ENCODE peak calls at places on chromosomes 16 and 17, in seven cellular contexts. One of them, this sample, is unnamed.

GRCh38 chr17:36856169-36856568 is 81.1 kb upstream of the LHX1 start:
- DNase-seq in T follicular helper cell: no peak
- DNase-seq in heart right ventricle: no peak
- DNase-seq in stimulated activated CD4-positive, alpha-beta T cell treated with anti-CD3 and anti-CD28 coated beads, Interleukin-4, amount 100 ng/mL, for 4 hours: no peak
- DNase-seq in stimulated activated CD8-positive, alpha-beta memory T cell treated with anti-CD3 and anti-CD28 coated beads, Interleukin-15, amount 100 ng/mL, for 1 hour: no peak
- DNase-seq in activated CD4-positive, CD25-positive, alpha-beta regulatory T cell treated with anti-CD3 and anti-CD28 coated beads, Interleukin-2, amount 50 U/mL, for 16 hours: no peak
- DNase-seq in foreskin fibroblast: no peak
- DNase-seq in this sample: no peak

GRCh38 chr17:64777413-64778101 is 115.5 kb upstream of the SMURF2 start:
- DNase-seq in heart right ventricle: peak; percentile 49
- DNase-seq in activated CD4-positive, CD25-positive, alpha-beta regulatory T cell treated with anti-CD3 and anti-CD28 coated beads, Interleukin-2, amount 50 U/mL, for 16 hours: no peak
- DNase-seq in stimulated activated CD4-positive, alpha-beta T cell treated with anti-CD3 and anti-CD28 coated beads, Interleukin-4, amount 100 ng/mL, for 4 hours: no peak
- DNase-seq in T follicular helper cell: no peak
- DNase-seq in stimulated activated CD8-positive, alpha-beta memory T cell treated with anti-CD3 and anti-CD28 coated beads, Interleukin-15, amount 100 ng/mL, for 1 hour: no peak
- DNase-seq in foreskin fibroblast: peak; percentile 34
- DNase-seq in this sample: peak; percentile 70

GRCh38 chr17:5819396-5819795 is 235.1 kb upstream of the NLRP1 start:
- DNase-seq in T follicular helper cell: no peak
- DNase-seq in heart right ventricle: no peak
- DNase-seq in foreskin fibroblast: peak; percentile 31
- DNase-seq in stimulated activated CD8-positive, alpha-beta memory T cell treated with anti-CD3 and anti-CD28 coated beads, Interleukin-15, amount 100 ng/mL, for 1 hour: no peak
- DNase-seq in activated CD4-positive, CD25-positive, alpha-beta regulatory T cell treated with anti-CD3 and anti-CD28 coated beads, Interleukin-2, amount 50 U/mL, for 16 hours: no peak
- DNase-seq in stimulated activated CD4-positive, alpha-beta T cell treated with anti-CD3 and anti-CD28 coated beads, Interleukin-4, amount 100 ng/mL, for 4 hours: no peak
- DNase-seq in this sample: no peak

GRCh38 chr17:64423881-64424280 is 25.0 kb upstream of the MILR1 start:
- DNase-seq in stimulated activated CD4-positive, alpha-beta T cell treated with anti-CD3 and anti-CD28 coated beads, Interleukin-4, amount 100 ng/mL, for 4 hours: no peak
- DNase-seq in heart right ventricle: no peak
- DNase-seq in activated CD4-positive, CD25-positive, alpha-beta regulatory T cell treated with anti-CD3 and anti-CD28 coated beads, Interleukin-2, amount 50 U/mL, for 16 hours: no peak
- DNase-seq in T follicular helper cell: no peak
- DNase-seq in foreskin fibroblast: peak; percentile 27
- DNase-seq in stimulated activated CD8-positive, alpha-beta memory T cell treated with anti-CD3 and anti-CD28 coated beads, Interleukin-15, amount 100 ng/mL, for 1 hour: no peak
- DNase-seq in this sample: no peak

GRCh38 chr17:19398301-19399181 is 11.6 kb upstream of the MFAP4 start:
- DNase-seq in stimulated activated CD4-positive, alpha-beta T cell treated with anti-CD3 and anti-CD28 coated beads, Interleukin-4, amount 100 ng/mL, for 4 hours: no peak
- DNase-seq in foreskin fibroblast: peak; percentile 84
- DNase-seq in activated CD4-positive, CD25-positive, alpha-beta regulatory T cell treated with anti-CD3 and anti-CD28 coated beads, Interleukin-2, amount 50 U/mL, for 16 hours: no peak
- DNase-seq in heart right ventricle: peak; percentile 43
- DNase-seq in T follicular helper cell: no peak
- DNase-seq in stimulated activated CD8-positive, alpha-beta memory T cell treated with anti-CD3 and anti-CD28 coated beads, Interleukin-15, amount 100 ng/mL, for 1 hour: no peak
- DNase-seq in this sample: peak; percentile 91

GRCh38 chr17:38551121-38551520 is 54.6 kb downstream of the SRCIN1 start:
- DNase-seq in stimulated activated CD4-positive, alpha-beta T cell treated with anti-CD3 and anti-CD28 coated beads, Interleukin-4, amount 100 ng/mL, for 4 hours: no peak
- DNase-seq in foreskin fibroblast: no peak
- DNase-seq in activated CD4-positive, CD25-positive, alpha-beta regulatory T cell treated with anti-CD3 and anti-CD28 coated beads, Interleukin-2, amount 50 U/mL, for 16 hours: no peak
- DNase-seq in T follicular helper cell: no peak
- DNase-seq in stimulated activated CD8-positive, alpha-beta memory T cell treated with anti-CD3 and anti-CD28 coated beads, Interleukin-15, amount 100 ng/mL, for 1 hour: no peak
- DNase-seq in heart right ventricle: no peak
- DNase-seq in this sample: no peak

GRCh38 chr17:71229036-71229435 is 891.8 kb upstream of the SOX9 start:
- DNase-seq in foreskin fibroblast: peak; percentile 34
- DNase-seq in T follicular helper cell: no peak
- DNase-seq in heart right ventricle: no peak
- DNase-seq in stimulated activated CD4-positive, alpha-beta T cell treated with anti-CD3 and anti-CD28 coated beads, Interleukin-4, amount 100 ng/mL, for 4 hours: no peak
- DNase-seq in activated CD4-positive, CD25-positive, alpha-beta regulatory T cell treated with anti-CD3 and anti-CD28 coated beads, Interleukin-2, amount 50 U/mL, for 16 hours: no peak
- DNase-seq in stimulated activated CD8-positive, alpha-beta memory T cell treated with anti-CD3 and anti-CD28 coated beads, Interleukin-15, amount 100 ng/mL, for 1 hour: no peak
- DNase-seq in this sample: no peak

GRCh38 chr17:14212401-14212800 is 24.3 kb downstream of the CDRT15 start:
- DNase-seq in T follicular helper cell: no peak
- DNase-seq in heart right ventricle: no peak
- DNase-seq in foreskin fibroblast: no peak
- DNase-seq in stimulated activated CD4-positive, alpha-beta T cell treated with anti-CD3 and anti-CD28 coated beads, Interleukin-4, amount 100 ng/mL, for 4 hours: no peak
- DNase-seq in stimulated activated CD8-positive, alpha-beta memory T cell treated with anti-CD3 and anti-CD28 coated beads, Interleukin-15, amount 100 ng/mL, for 1 hour: no peak
- DNase-seq in activated CD4-positive, CD25-positive, alpha-beta regulatory T cell treated with anti-CD3 and anti-CD28 coated beads, Interleukin-2, amount 50 U/mL, for 16 hours: no peak
- DNase-seq in this sample: no peak

GRCh38 chr16:58634265-58634802 is 4.7 kb upstream of the CNOT1 start:
- DNase-seq in stimulated activated CD4-positive, alpha-beta T cell treated with anti-CD3 and anti-CD28 coated beads, Interleukin-4, amount 100 ng/mL, for 4 hours: no peak
- DNase-seq in foreskin fibroblast: no peak
- DNase-seq in stimulated activated CD8-positive, alpha-beta memory T cell treated with anti-CD3 and anti-CD28 coated beads, Interleukin-15, amount 100 ng/mL, for 1 hour: no peak
- DNase-seq in T follicular helper cell: no peak
- DNase-seq in heart right ventricle: no peak
- DNase-seq in activated CD4-positive, CD25-positive, alpha-beta regulatory T cell treated with anti-CD3 and anti-CD28 coated beads, Interleukin-2, amount 50 U/mL, for 16 hours: no peak
- DNase-seq in this sample: peak; percentile 1

GRCh38 chr17:31508310-31509094 is 117.0 kb downstream of the RAB11FIP4 start:
- DNase-seq in stimulated activated CD4-positive, alpha-beta T cell treated with anti-CD3 and anti-CD28 coated beads, Interleukin-4, amount 100 ng/mL, for 4 hours: peak; percentile 62
- DNase-seq in foreskin fibroblast: no peak
- DNase-seq in heart right ventricle: no peak
- DNase-seq in stimulated activated CD8-positive, alpha-beta memory T cell treated with anti-CD3 and anti-CD28 coated beads, Interleukin-15, amount 100 ng/mL, for 1 hour: peak; percentile 45
- DNase-seq in T follicular helper cell: peak; percentile 53
- DNase-seq in activated CD4-positive, CD25-positive, alpha-beta regulatory T cell treated with anti-CD3 and anti-CD28 coated beads, Interleukin-2, amount 50 U/mL, for 16 hours: peak; percentile 47
- DNase-seq in this sample: peak; percentile 70

GRCh38 chr17:21081967-21082366 is 39.2 kb upstream of the USP22 start:
- DNase-seq in T follicular helper cell: no peak
- DNase-seq in foreskin fibroblast: no peak
- DNase-seq in stimulated activated CD8-positive, alpha-beta memory T cell treated with anti-CD3 and anti-CD28 coated beads, Interleukin-15, amount 100 ng/mL, for 1 hour: no peak
- DNase-seq in stimulated activated CD4-positive, alpha-beta T cell treated with anti-CD3 and anti-CD28 coated beads, Interleukin-4, amount 100 ng/mL, for 4 hours: no peak
- DNase-seq in heart right ventricle: no peak
- DNase-seq in activated CD4-positive, CD25-positive, alpha-beta regulatory T cell treated with anti-CD3 and anti-CD28 coated beads, Interleukin-2, amount 50 U/mL, for 16 hours: no peak
- DNase-seq in this sample: no peak

GRCh38 chr17:35560703-35561102 is at the start of gene SLFN14:
- DNase-seq in heart right ventricle: no peak
- DNase-seq in activated CD4-positive, CD25-positive, alpha-beta regulatory T cell treated with anti-CD3 and anti-CD28 coated beads, Interleukin-2, amount 50 U/mL, for 16 hours: no peak
- DNase-seq in T follicular helper cell: no peak
- DNase-seq in foreskin fibroblast: no peak
- DNase-seq in stimulated activated CD4-positive, alpha-beta T cell treated with anti-CD3 and anti-CD28 coated beads, Interleukin-4, amount 100 ng/mL, for 4 hours: no peak
- DNase-seq in stimulated activated CD8-positive, alpha-beta memory T cell treated with anti-CD3 and anti-CD28 coated beads, Interleukin-15, amount 100 ng/mL, for 1 hour: no peak
- DNase-seq in this sample: no peak

GRCh38 chr17:48542956-48543853 is 1.7 kb downstream of the HOXB2 start:
- DNase-seq in heart right ventricle: peak; percentile 44
- DNase-seq in activated CD4-positive, CD25-positive, alpha-beta regulatory T cell treated with anti-CD3 and anti-CD28 coated beads, Interleukin-2, amount 50 U/mL, for 16 hours: peak; percentile 9
- DNase-seq in stimulated activated CD8-positive, alpha-beta memory T cell treated with anti-CD3 and anti-CD28 coated beads, Interleukin-15, amount 100 ng/mL, for 1 hour: no peak
- DNase-seq in stimulated activated CD4-positive, alpha-beta T cell treated with anti-CD3 and anti-CD28 coated beads, Interleukin-4, amount 100 ng/mL, for 4 hours: peak; percentile 33
- DNase-seq in T follicular helper cell: peak; percentile 29
- DNase-seq in foreskin fibroblast: peak; percentile 76
- DNase-seq in this sample: no peak

GRCh38 chr16:23225109-23225508 is 42.6 kb downstream of the SCNN1G start:
- DNase-seq in foreskin fibroblast: no peak
- DNase-seq in activated CD4-positive, CD25-positive, alpha-beta regulatory T cell treated with anti-CD3 and anti-CD28 coated beads, Interleukin-2, amount 50 U/mL, for 16 hours: no peak
- DNase-seq in heart right ventricle: no peak
- DNase-seq in stimulated activated CD4-positive, alpha-beta T cell treated with anti-CD3 and anti-CD28 coated beads, Interleukin-4, amount 100 ng/mL, for 4 hours: no peak
- DNase-seq in stimulated activated CD8-positive, alpha-beta memory T cell treated with anti-CD3 and anti-CD28 coated beads, Interleukin-15, amount 100 ng/mL, for 1 hour: no peak
- DNase-seq in T follicular helper cell: no peak
- DNase-seq in this sample: no peak

GRCh38 chr17:47735536-47736011 is 2.5 kb downstream of the TBX21 start:
- DNase-seq in stimulated activated CD4-positive, alpha-beta T cell treated with anti-CD3 and anti-CD28 coated beads, Interleukin-4, amount 100 ng/mL, for 4 hours: no peak
- DNase-seq in activated CD4-positive, CD25-positive, alpha-beta regulatory T cell treated with anti-CD3 and anti-CD28 coated beads, Interleukin-2, amount 50 U/mL, for 16 hours: no peak
- DNase-seq in T follicular helper cell: no peak
- DNase-seq in foreskin fibroblast: no peak
- DNase-seq in stimulated activated CD8-positive, alpha-beta memory T cell treated with anti-CD3 and anti-CD28 coated beads, Interleukin-15, amount 100 ng/mL, for 1 hour: no peak
- DNase-seq in heart right ventricle: no peak
- DNase-seq in this sample: no peak

GRCh38 chr17:82231562-82232321 is 2.9 kb downstream of the SLC16A3 start:
- DNase-seq in stimulated activated CD8-positive, alpha-beta memory T cell treated with anti-CD3 and anti-CD28 coated beads, Interleukin-15, amount 100 ng/mL, for 1 hour: no peak
- DNase-seq in activated CD4-positive, CD25-positive, alpha-beta regulatory T cell treated with anti-CD3 and anti-CD28 coated beads, Interleukin-2, amount 50 U/mL, for 16 hours: no peak
- DNase-seq in T follicular helper cell: no peak
- DNase-seq in heart right ventricle: peak; percentile 78
- DNase-seq in stimulated activated CD4-positive, alpha-beta T cell treated with anti-CD3 and anti-CD28 coated beads, Interleukin-4, amount 100 ng/mL, for 4 hours: no peak
- DNase-seq in foreskin fibroblast: peak; percentile 81
- DNase-seq in this sample: peak; percentile 95

GRCh38 chr16:23999663-24000062 is 163.9 kb downstream of the PRKCB start:
- DNase-seq in stimulated activated CD4-positive, alpha-beta T cell treated with anti-CD3 and anti-CD28 coated beads, Interleukin-4, amount 100 ng/mL, for 4 hours: peak; percentile 9
- DNase-seq in heart right ventricle: no peak
- DNase-seq in stimulated activated CD8-positive, alpha-beta memory T cell treated with anti-CD3 and anti-CD28 coated beads, Interleukin-15, amount 100 ng/mL, for 1 hour: no peak
- DNase-seq in T follicular helper cell: no peak
- DNase-seq in activated CD4-positive, CD25-positive, alpha-beta regulatory T cell treated with anti-CD3 and anti-CD28 coated beads, Interleukin-2, amount 50 U/mL, for 16 hours: no peak
- DNase-seq in foreskin fibroblast: no peak
- DNase-seq in this sample: no peak

This sample was measured in kidney.